ENCODE peak calls at places on chromosomes 12 and 14, in eight cellular contexts. One of them, this sample, is unnamed.
A peak's percentile ranks its signal among the peaks of the same experiment; 100 is the strongest.

GRCh38 chr12:16175893-16176292 is 101.6 kb downstream of the SLC15A5 start:
- DNase-seq in posterior cingulate gyrus: no peak
- DNase-seq in left ventricle myocardium inferior: no peak
- DNase-seq in ACHN: no peak
- DNase-seq in stimulated activated naive CD8-positive, alpha-beta T cell treated with anti-CD3 and anti-CD28 coated beads, Interleukin-15, Interleukin-2, amounts not matched to agents 100 U/mL and 50 U/mL, for 24 hours: no peak
- DNase-seq in cardiac fibroblast: peak; percentile 33
- DNase-seq in colonic mucosa: no peak
- DNase-seq in stimulated activated CD4-positive, alpha-beta T cell treated with anti-CD3 and anti-CD28 coated beads, TNF-alpha, amount 100 ng/mL, for 48 hours: no peak
- DNase-seq in this sample: no peak

GRCh38 chr14:100339757-100340453 is 16.8 kb downstream of the SLC25A47 start:
- DNase-seq in colonic mucosa: no peak
- DNase-seq in cardiac fibroblast: no peak
- DNase-seq in stimulated activated naive CD8-positive, alpha-beta T cell treated with anti-CD3 and anti-CD28 coated beads, Interleukin-15, Interleukin-2, amounts not matched to agents 100 U/mL and 50 U/mL, for 24 hours: no peak
- DNase-seq in ACHN: no peak
- DNase-seq in left ventricle myocardium inferior: no peak
- DNase-seq in stimulated activated CD4-positive, alpha-beta T cell treated with anti-CD3 and anti-CD28 coated beads, TNF-alpha, amount 100 ng/mL, for 48 hours: no peak
- DNase-seq in posterior cingulate gyrus: no peak
- DNase-seq in this sample: peak; percentile 30

GRCh38 chr12:115394498-115395220 is 710.7 kb upstream of the TBX3 start:
- DNase-seq in colonic mucosa: no peak
- DNase-seq in posterior cingulate gyrus: no peak
- DNase-seq in stimulated activated CD4-positive, alpha-beta T cell treated with anti-CD3 and anti-CD28 coated beads, TNF-alpha, amount 100 ng/mL, for 48 hours: no peak
- DNase-seq in ACHN: no peak
- DNase-seq in cardiac fibroblast: peak; percentile 16
- DNase-seq in left ventricle myocardium inferior: no peak
- DNase-seq in stimulated activated naive CD8-positive, alpha-beta T cell treated with anti-CD3 and anti-CD28 coated beads, Interleukin-15, Interleukin-2, amounts not matched to agents 100 U/mL and 50 U/mL, for 24 hours: no peak
- DNase-seq in this sample: no peak

GRCh38 chr14:53979747-53980642 is 23.4 kb upstream of the BMP4 start:
- DNase-seq in cardiac fibroblast: peak; percentile 66
- DNase-seq in stimulated activated CD4-positive, alpha-beta T cell treated with anti-CD3 and anti-CD28 coated beads, TNF-alpha, amount 100 ng/mL, for 48 hours: no peak
- DNase-seq in ACHN: peak; percentile 10
- DNase-seq in stimulated activated naive CD8-positive, alpha-beta T cell treated with anti-CD3 and anti-CD28 coated beads, Interleukin-15, Interleukin-2, amounts not matched to agents 100 U/mL and 50 U/mL, for 24 hours: no peak
- DNase-seq in posterior cingulate gyrus: no peak
- DNase-seq in left ventricle myocardium inferior: peak; percentile 43
- DNase-seq in colonic mucosa: no peak
- DNase-seq in this sample: peak; percentile 91

GRCh38 chr14:99395904-99396530 is 84.6 kb downstream of the SETD3 start:
- DNase-seq in stimulated activated CD4-positive, alpha-beta T cell treated with anti-CD3 and anti-CD28 coated beads, TNF-alpha, amount 100 ng/mL, for 48 hours: peak; percentile 25
- DNase-seq in posterior cingulate gyrus: no peak
- DNase-seq in cardiac fibroblast: peak; percentile 51
- DNase-seq in stimulated activated naive CD8-positive, alpha-beta T cell treated with anti-CD3 and anti-CD28 coated beads, Interleukin-15, Interleukin-2, amounts not matched to agents 100 U/mL and 50 U/mL, for 24 hours: peak; percentile 39
- DNase-seq in left ventricle myocardium inferior: no peak
- DNase-seq in ACHN: peak; percentile 76
- DNase-seq in colonic mucosa: no peak
- DNase-seq in this sample: peak; percentile 80

GRCh38 chr12:27193106-27193505 is 51.0 kb upstream of the STK38L start:
- DNase-seq in ACHN: no peak
- DNase-seq in left ventricle myocardium inferior: no peak
- DNase-seq in stimulated activated naive CD8-positive, alpha-beta T cell treated with anti-CD3 and anti-CD28 coated beads, Interleukin-15, Interleukin-2, amounts not matched to agents 100 U/mL and 50 U/mL, for 24 hours: no peak
- DNase-seq in cardiac fibroblast: peak; percentile 75
- DNase-seq in stimulated activated CD4-positive, alpha-beta T cell treated with anti-CD3 and anti-CD28 coated beads, TNF-alpha, amount 100 ng/mL, for 48 hours: no peak
- DNase-seq in colonic mucosa: no peak
- DNase-seq in posterior cingulate gyrus: no peak
- DNase-seq in this sample: no peak

GRCh38 chr12:121697093-121697698 is 15.4 kb upstream of the TMEM120B start:
- DNase-seq in stimulated activated CD4-positive, alpha-beta T cell treated with anti-CD3 and anti-CD28 coated beads, TNF-alpha, amount 100 ng/mL, for 48 hours: no peak
- DNase-seq in left ventricle myocardium inferior: no peak
- DNase-seq in cardiac fibroblast: peak; percentile 78
- DNase-seq in colonic mucosa: peak; percentile 45
- DNase-seq in posterior cingulate gyrus: no peak
- DNase-seq in ACHN: peak; percentile 74
- DNase-seq in stimulated activated naive CD8-positive, alpha-beta T cell treated with anti-CD3 and anti-CD28 coated beads, Interleukin-15, Interleukin-2, amounts not matched to agents 100 U/mL and 50 U/mL, for 24 hours: no peak
- DNase-seq in this sample: no peak

GRCh38 chr12:49260831-49261363 is 4.0 kb upstream of the TUBA1C start:
- DNase-seq in stimulated activated naive CD8-positive, alpha-beta T cell treated with anti-CD3 and anti-CD28 coated beads, Interleukin-15, Interleukin-2, amounts not matched to agents 100 U/mL and 50 U/mL, for 24 hours: no peak
- DNase-seq in left ventricle myocardium inferior: no peak
- DNase-seq in ACHN: no peak
- DNase-seq in cardiac fibroblast: no peak
- DNase-seq in stimulated activated CD4-positive, alpha-beta T cell treated with anti-CD3 and anti-CD28 coated beads, TNF-alpha, amount 100 ng/mL, for 48 hours: no peak
- DNase-seq in posterior cingulate gyrus: no peak
- DNase-seq in colonic mucosa: no peak
- DNase-seq in this sample: no peak

GRCh38 chr12:92665496-92665895 is 37.3 kb upstream of the PLEKHG7 start:
- DNase-seq in stimulated activated CD4-positive, alpha-beta T cell treated with anti-CD3 and anti-CD28 coated beads, TNF-alpha, amount 100 ng/mL, for 48 hours: no peak
- DNase-seq in colonic mucosa: no peak
- DNase-seq in ACHN: no peak
- DNase-seq in left ventricle myocardium inferior: no peak
- DNase-seq in posterior cingulate gyrus: no peak
- DNase-seq in stimulated activated naive CD8-positive, alpha-beta T cell treated with anti-CD3 and anti-CD28 coated beads, Interleukin-15, Interleukin-2, amounts not matched to agents 100 U/mL and 50 U/mL, for 24 hours: no peak
- DNase-seq in cardiac fibroblast: no peak
- DNase-seq in this sample: no peak

GRCh38 chr14:67571991-67572323 is 28.1 kb downstream of the PIGH start:
- DNase-seq in stimulated activated naive CD8-positive, alpha-beta T cell treated with anti-CD3 and anti-CD28 coated beads, Interleukin-15, Interleukin-2, amounts not matched to agents 100 U/mL and 50 U/mL, for 24 hours: no peak
- DNase-seq in posterior cingulate gyrus: no peak
- DNase-seq in ACHN: no peak
- DNase-seq in stimulated activated CD4-positive, alpha-beta T cell treated with anti-CD3 and anti-CD28 coated beads, TNF-alpha, amount 100 ng/mL, for 48 hours: no peak
- DNase-seq in left ventricle myocardium inferior: no peak
- DNase-seq in colonic mucosa: no peak
- DNase-seq in cardiac fibroblast: no peak
- DNase-seq in this sample: peak; percentile 50

GRCh38 chr14:22569106-22569748 is 19.8 kb downstream of the DAD1 start:
- DNase-seq in colonic mucosa: no peak
- DNase-seq in ACHN: no peak
- DNase-seq in stimulated activated CD4-positive, alpha-beta T cell treated with anti-CD3 and anti-CD28 coated beads, TNF-alpha, amount 100 ng/mL, for 48 hours: no peak
- DNase-seq in stimulated activated naive CD8-positive, alpha-beta T cell treated with anti-CD3 and anti-CD28 coated beads, Interleukin-15, Interleukin-2, amounts not matched to agents 100 U/mL and 50 U/mL, for 24 hours: no peak
- DNase-seq in cardiac fibroblast: no peak
- DNase-seq in left ventricle myocardium inferior: no peak
- DNase-seq in posterior cingulate gyrus: no peak
- DNase-seq in this sample: no peak

GRCh38 chr12:87814625-87815024 is 214.6 kb downstream of the C12orf50 start:
- DNase-seq in ACHN: no peak
- DNase-seq in cardiac fibroblast: peak; percentile 42
- DNase-seq in colonic mucosa: no peak
- DNase-seq in left ventricle myocardium inferior: no peak
- DNase-seq in posterior cingulate gyrus: no peak
- DNase-seq in stimulated activated naive CD8-positive, alpha-beta T cell treated with anti-CD3 and anti-CD28 coated beads, Interleukin-15, Interleukin-2, amounts not matched to agents 100 U/mL and 50 U/mL, for 24 hours: no peak
- DNase-seq in stimulated activated CD4-positive, alpha-beta T cell treated with anti-CD3 and anti-CD28 coated beads, TNF-alpha, amount 100 ng/mL, for 48 hours: no peak
- DNase-seq in this sample: no peak

GRCh38 chr12:94561943-94562411 is 88.4 kb downstream of the TMCC3 start:
- DNase-seq in ACHN: peak; percentile 55
- DNase-seq in stimulated activated naive CD8-positive, alpha-beta T cell treated with anti-CD3 and anti-CD28 coated beads, Interleukin-15, Interleukin-2, amounts not matched to agents 100 U/mL and 50 U/mL, for 24 hours: no peak
- DNase-seq in left ventricle myocardium inferior: peak; percentile 59
- DNase-seq in stimulated activated CD4-positive, alpha-beta T cell treated with anti-CD3 and anti-CD28 coated beads, TNF-alpha, amount 100 ng/mL, for 48 hours: no peak
- DNase-seq in cardiac fibroblast: no peak
- DNase-seq in colonic mucosa: no peak
- DNase-seq in posterior cingulate gyrus: peak; percentile 76
- DNase-seq in this sample: peak; percentile 77

GRCh38 chr12:50017047-50017446 is 8.2 kb downstream of the RACGAP1 start:
- DNase-seq in ACHN: peak; percentile 62
- DNase-seq in cardiac fibroblast: peak; percentile 94
- DNase-seq in posterior cingulate gyrus: no peak
- DNase-seq in colonic mucosa: peak; percentile 59
- DNase-seq in left ventricle myocardium inferior: no peak
- DNase-seq in stimulated activated naive CD8-positive, alpha-beta T cell treated with anti-CD3 and anti-CD28 coated beads, Interleukin-15, Interleukin-2, amounts not matched to agents 100 U/mL and 50 U/mL, for 24 hours: no peak
- DNase-seq in stimulated activated CD4-positive, alpha-beta T cell treated with anti-CD3 and anti-CD28 coated beads, TNF-alpha, amount 100 ng/mL, for 48 hours: no peak
- DNase-seq in this sample: no peak

GRCh38 chr14:33699300-33699699 is 251.6 kb downstream of the EGLN3 start:
- DNase-seq in stimulated activated naive CD8-positive, alpha-beta T cell treated with anti-CD3 and anti-CD28 coated beads, Interleukin-15, Interleukin-2, amounts not matched to agents 100 U/mL and 50 U/mL, for 24 hours: no peak
- DNase-seq in stimulated activated CD4-positive, alpha-beta T cell treated with anti-CD3 and anti-CD28 coated beads, TNF-alpha, amount 100 ng/mL, for 48 hours: no peak
- DNase-seq in ACHN: no peak
- DNase-seq in posterior cingulate gyrus: no peak
- DNase-seq in cardiac fibroblast: no peak
- DNase-seq in colonic mucosa: no peak
- DNase-seq in left ventricle myocardium inferior: no peak
- DNase-seq in this sample: no peak

This sample was measured in islet precursor cell.